ENCODE peak calls at places on chromosomes 2 and 18, in six cellular contexts. One of them, this sample, is unnamed.

GRCh38 chr2:234979204-234980167 is 27.7 kb downstream of the SH3BP4 start:
- DNase-seq in astrocyte: no peak
- DNase-seq in cardiac muscle cell: peak
- DNase-seq in endothelial cell of umbilical vein: peak
- DNase-seq in fibroblast of mammary gland: no peak
- DNase-seq in OCI-LY7: no peak
- DNase-seq in this sample: no peak

GRCh38 chr2:237322564-237322963 is 91.4 kb downstream of the COL6A3 start:
- DNase-seq in fibroblast of mammary gland: no peak
- DNase-seq in OCI-LY7: peak
- DNase-seq in cardiac muscle cell: no peak
- DNase-seq in endothelial cell of umbilical vein: no peak
- DNase-seq in astrocyte: no peak
- DNase-seq in this sample: no peak

GRCh38 chr18:26056291-26056690 is 34.1 kb downstream of the SS18 start:
- DNase-seq in OCI-LY7: no peak
- DNase-seq in cardiac muscle cell: peak
- DNase-seq in astrocyte: peak
- DNase-seq in fibroblast of mammary gland: peak
- DNase-seq in endothelial cell of umbilical vein: no peak
- DNase-seq in this sample: no peak

GRCh38 chr18:70382032-70382431 is 93.2 kb downstream of the SOCS6 start:
- DNase-seq in OCI-LY7: no peak
- DNase-seq in cardiac muscle cell: no peak
- DNase-seq in astrocyte: no peak
- DNase-seq in fibroblast of mammary gland: no peak
- DNase-seq in endothelial cell of umbilical vein: no peak
- DNase-seq in this sample: no peak

GRCh38 chr2:45612265-45612664 is 1.2 kb upstream of the SRBD1 start:
- DNase-seq in astrocyte: no peak
- DNase-seq in fibroblast of mammary gland: no peak
- DNase-seq in OCI-LY7: no peak
- DNase-seq in cardiac muscle cell: no peak
- DNase-seq in endothelial cell of umbilical vein: peak
- DNase-seq in this sample: no peak

GRCh38 chr2:30266051-30266621 is 34.8 kb downstream of the LBH start:
- DNase-seq in fibroblast of mammary gland: no peak
- DNase-seq in cardiac muscle cell: peak
- DNase-seq in endothelial cell of umbilical vein: no peak
- DNase-seq in OCI-LY7: peak
- DNase-seq in astrocyte: no peak
- DNase-seq in this sample: no peak

GRCh38 chr18:76565238-76566173 is 70.5 kb upstream of the ZNF516 start:
- DNase-seq in cardiac muscle cell: peak
- DNase-seq in astrocyte: peak
- DNase-seq in OCI-LY7: no peak
- DNase-seq in endothelial cell of umbilical vein: peak
- DNase-seq in fibroblast of mammary gland: peak
- DNase-seq in this sample: peak

GRCh38 chr18:32769242-32770180 is 3.3 kb downstream of the KLHL14 start:
- DNase-seq in astrocyte: no peak
- DNase-seq in OCI-LY7: peak
- DNase-seq in fibroblast of mammary gland: no peak
- DNase-seq in endothelial cell of umbilical vein: no peak
- DNase-seq in cardiac muscle cell: no peak
- DNase-seq in this sample: no peak

GRCh38 chr2:239499989-239500914 is 99.4 kb upstream of the HDAC4 start:
- DNase-seq in astrocyte: peak
- DNase-seq in OCI-LY7: no peak
- DNase-seq in cardiac muscle cell: peak
- DNase-seq in endothelial cell of umbilical vein: no peak
- DNase-seq in fibroblast of mammary gland: peak
- DNase-seq in this sample: no peak

GRCh38 chr2:185145316-185146121 is 547.2 kb downstream of the ZNF804A start:
- DNase-seq in astrocyte: no peak
- DNase-seq in cardiac muscle cell: no peak
- DNase-seq in OCI-LY7: no peak
- DNase-seq in endothelial cell of umbilical vein: no peak
- DNase-seq in fibroblast of mammary gland: no peak
- DNase-seq in this sample: no peak

GRCh38 chr2:32379352-32379751 is 22.5 kb downstream of the BIRC6 start:
- DNase-seq in cardiac muscle cell: no peak
- DNase-seq in fibroblast of mammary gland: no peak
- DNase-seq in OCI-LY7: no peak
- DNase-seq in astrocyte: no peak
- DNase-seq in endothelial cell of umbilical vein: peak
- DNase-seq in this sample: no peak

GRCh38 chr18:79950440-79951341 is 762 bp downstream of the SLC66A2 start:
- DNase-seq in fibroblast of mammary gland: peak
- DNase-seq in cardiac muscle cell: peak
- DNase-seq in OCI-LY7: peak
- DNase-seq in endothelial cell of umbilical vein: peak
- DNase-seq in astrocyte: no peak
- DNase-seq in this sample: no peak

GRCh38 chr2:200964498-200964897 is 1.0 kb upstream of the ORC2 start:
- DNase-seq in OCI-LY7: no peak
- DNase-seq in astrocyte: no peak
- DNase-seq in fibroblast of mammary gland: no peak
- DNase-seq in endothelial cell of umbilical vein: no peak
- DNase-seq in cardiac muscle cell: no peak
- DNase-seq in this sample: no peak

GRCh38 chr2:1295740-1296139 is 117.5 kb upstream of the TPO start:
- DNase-seq in astrocyte: no peak
- DNase-seq in OCI-LY7: no peak
- DNase-seq in fibroblast of mammary gland: no peak
- DNase-seq in endothelial cell of umbilical vein: no peak
- DNase-seq in cardiac muscle cell: no peak
- DNase-seq in this sample: no peak

GRCh38 chr2:951224-952006 is 766 bp downstream of the SNTG2 start:
- DNase-seq in astrocyte: no peak
- DNase-seq in cardiac muscle cell: no peak
- DNase-seq in endothelial cell of umbilical vein: no peak
- DNase-seq in OCI-LY7: no peak
- DNase-seq in fibroblast of mammary gland: no peak
- DNase-seq in this sample: no peak

GRCh38 chr2:69616755-69617154 is 26.8 kb downstream of the AAK1 start:
- DNase-seq in endothelial cell of umbilical vein: peak
- DNase-seq in fibroblast of mammary gland: no peak
- DNase-seq in cardiac muscle cell: no peak
- DNase-seq in OCI-LY7: no peak
- DNase-seq in astrocyte: peak
- DNase-seq in this sample: no peak

GRCh38 chr18:61972389-61973264 is 79.8 kb upstream of the RNF152 start:
- DNase-seq in astrocyte: no peak
- DNase-seq in fibroblast of mammary gland: no peak
- DNase-seq in OCI-LY7: peak
- DNase-seq in cardiac muscle cell: no peak
- DNase-seq in endothelial cell of umbilical vein: no peak
- DNase-seq in this sample: no peak

GRCh38 chr2:239589270-239589825 is 188.5 kb upstream of the HDAC4 start:
- DNase-seq in endothelial cell of umbilical vein: no peak
- DNase-seq in fibroblast of mammary gland: no peak
- DNase-seq in cardiac muscle cell: no peak
- DNase-seq in astrocyte: no peak
- DNase-seq in OCI-LY7: no peak
- DNase-seq in this sample: no peak

GRCh38 chr2:72925328-72925943 is 8.1 kb downstream of the EMX1 start:
- DNase-seq in astrocyte: no peak
- DNase-seq in OCI-LY7: no peak
- DNase-seq in fibroblast of mammary gland: no peak
- DNase-seq in cardiac muscle cell: no peak
- DNase-seq in endothelial cell of umbilical vein: no peak
- DNase-seq in this sample: no peak

GRCh38 chr2:72927066-72927465 is 9.7 kb downstream of the EMX1 start:
- DNase-seq in fibroblast of mammary gland: no peak
- DNase-seq in endothelial cell of umbilical vein: no peak
- DNase-seq in astrocyte: no peak
- DNase-seq in OCI-LY7: no peak
- DNase-seq in cardiac muscle cell: no peak
- DNase-seq in this sample: no peak

GRCh38 chr2:72929010-72929409 is 11.7 kb downstream of the EMX1 start:
- DNase-seq in OCI-LY7: no peak
- DNase-seq in cardiac muscle cell: no peak
- DNase-seq in fibroblast of mammary gland: no peak
- DNase-seq in astrocyte: no peak
- DNase-seq in endothelial cell of umbilical vein: no peak
- DNase-seq in this sample: no peak

GRCh38 chr2:72926368-72926767 is 9.0 kb downstream of the EMX1 start:
- DNase-seq in endothelial cell of umbilical vein: no peak
- DNase-seq in OCI-LY7: no peak
- DNase-seq in cardiac muscle cell: no peak
- DNase-seq in fibroblast of mammary gland: no peak
- DNase-seq in astrocyte: no peak
- DNase-seq in this sample: no peak

GRCh38 chr2:72927619-72928537 is 10.6 kb downstream of the EMX1 start:
- DNase-seq in cardiac muscle cell: no peak
- DNase-seq in endothelial cell of umbilical vein: no peak
- DNase-seq in astrocyte: no peak
- DNase-seq in OCI-LY7: no peak
- DNase-seq in fibroblast of mammary gland: no peak
- DNase-seq in this sample: no peak
- TF ChIP-seq CTCF in cardiac muscle cell: no peak
- TF ChIP-seq CTCF in endothelial cell of umbilical vein: no peak
- TF ChIP-seq CTCF in astrocyte: no peak
- TF ChIP-seq CTCF in OCI-LY7: no peak
- TF ChIP-seq CTCF in fibroblast of mammary gland: no peak
- TF ChIP-seq CTCF in this sample: no peak

DNA sequence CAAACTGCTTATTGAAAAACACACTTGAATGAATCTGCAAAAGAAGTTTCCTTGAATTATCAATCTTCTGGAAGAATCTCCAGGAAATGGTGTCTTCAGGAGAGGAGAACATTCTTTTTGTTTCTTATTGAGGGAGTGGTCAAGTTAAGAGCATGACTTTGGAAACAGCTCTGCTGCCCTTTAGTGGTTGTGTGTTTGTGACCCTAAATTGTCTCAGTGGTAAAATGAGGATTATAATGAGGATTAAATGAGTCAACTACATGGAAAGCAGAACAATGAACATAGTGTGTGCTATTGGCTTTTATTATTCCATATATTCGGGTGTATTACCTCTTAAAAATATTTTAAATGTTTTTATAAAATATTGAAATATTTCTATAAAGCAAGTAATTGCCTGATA is 44.8 kb upstream of the TANC1 start:
- DNase-seq in cardiac muscle cell: no peak
- DNase-seq in astrocyte: no peak
- DNase-seq in endothelial cell of umbilical vein: no peak
- DNase-seq in fibroblast of mammary gland: no peak
- DNase-seq in OCI-LY7: no peak
- DNase-seq in this sample: no peak
- TF ChIP-seq CTCF in cardiac muscle cell: no peak
- TF ChIP-seq CTCF in astrocyte: no peak
- TF ChIP-seq CTCF in endothelial cell of umbilical vein: no peak
- TF ChIP-seq CTCF in fibroblast of mammary gland: no peak
- TF ChIP-seq CTCF in OCI-LY7: no peak
- TF ChIP-seq CTCF in this sample: no peak

GRCh38 chr18:12056034-12056883 is 37.4 kb upstream of the ANKRD62 start:
- DNase-seq in astrocyte: no peak
- DNase-seq in fibroblast of mammary gland: no peak
- DNase-seq in cardiac muscle cell: no peak
- DNase-seq in OCI-LY7: no peak
- DNase-seq in endothelial cell of umbilical vein: no peak
- DNase-seq in this sample: no peak

GRCh38 chr18:12059334-12060181 is 34.1 kb upstream of the ANKRD62 start:
- DNase-seq in OCI-LY7: peak
- DNase-seq in astrocyte: no peak
- DNase-seq in cardiac muscle cell: no peak
- DNase-seq in endothelial cell of umbilical vein: no peak
- DNase-seq in fibroblast of mammary gland: no peak
- DNase-seq in this sample: no peak

GRCh38 chr18:12056884-12057402 is 36.7 kb upstream of the ANKRD62 start:
- DNase-seq in fibroblast of mammary gland: no peak
- DNase-seq in astrocyte: no peak
- DNase-seq in OCI-LY7: no peak
- DNase-seq in cardiac muscle cell: no peak
- DNase-seq in endothelial cell of umbilical vein: no peak
- DNase-seq in this sample: no peak

GRCh38 chr18:12060182-12060870 is 33.3 kb upstream of the ANKRD62 start:
- DNase-seq in fibroblast of mammary gland: no peak
- DNase-seq in astrocyte: no peak
- DNase-seq in endothelial cell of umbilical vein: no peak
- DNase-seq in OCI-LY7: peak
- DNase-seq in cardiac muscle cell: no peak
- DNase-seq in this sample: no peak

DNA sequence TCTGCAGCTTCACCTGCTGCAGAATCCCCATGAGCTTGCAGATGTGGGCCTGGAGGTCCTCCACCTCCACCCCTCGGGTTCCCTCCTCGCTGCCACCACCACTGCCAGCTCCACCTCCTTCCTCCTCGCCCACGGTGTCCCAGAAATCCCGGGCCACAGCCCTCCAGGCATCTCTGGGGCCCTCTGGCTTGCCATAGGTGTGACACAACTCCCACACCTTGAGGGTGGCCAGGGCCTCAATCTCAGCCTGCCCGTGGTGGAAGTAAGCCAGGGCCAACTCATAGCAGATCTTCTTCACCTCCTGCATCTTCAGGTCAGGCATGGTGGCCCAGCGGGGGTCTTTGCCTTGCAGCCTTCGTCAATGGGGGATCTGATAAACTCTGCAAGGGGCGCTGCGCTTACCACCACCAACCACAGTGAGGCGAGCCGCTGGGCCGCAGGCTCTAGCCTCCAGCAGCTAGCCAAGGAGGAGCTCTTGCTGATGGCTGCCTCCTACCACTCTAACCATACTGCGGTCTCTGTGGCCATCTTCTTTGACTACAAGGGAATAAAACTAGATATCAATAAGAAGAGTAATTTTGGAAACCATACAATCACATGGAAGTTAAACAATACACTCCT is 36.1 kb upstream of the ANKRD62 start:
- DNase-seq in endothelial cell of umbilical vein: no peak
- DNase-seq in OCI-LY7: no peak
- DNase-seq in fibroblast of mammary gland: no peak
- DNase-seq in cardiac muscle cell: no peak
- DNase-seq in astrocyte: no peak
- DNase-seq in this sample: no peak
- TF ChIP-seq CTCF in endothelial cell of umbilical vein: no peak
- TF ChIP-seq CTCF in OCI-LY7: peak
- TF ChIP-seq CTCF in fibroblast of mammary gland: no peak
- TF ChIP-seq CTCF in cardiac muscle cell: no peak
- TF ChIP-seq CTCF in astrocyte: no peak
- TF ChIP-seq CTCF in this sample: no peak

GRCh38 chr2:115650827-115651226 is 1208.4 kb downstream of the DPP10 start:
- DNase-seq in cardiac muscle cell: no peak
- DNase-seq in endothelial cell of umbilical vein: no peak
- DNase-seq in OCI-LY7: no peak
- DNase-seq in astrocyte: no peak
- DNase-seq in fibroblast of mammary gland: no peak
- DNase-seq in this sample: no peak
- TF ChIP-seq CTCF in cardiac muscle cell: no peak
- TF ChIP-seq CTCF in endothelial cell of umbilical vein: no peak
- TF ChIP-seq CTCF in OCI-LY7: no peak
- TF ChIP-seq CTCF in astrocyte: no peak
- TF ChIP-seq CTCF in fibroblast of mammary gland: no peak
- TF ChIP-seq CTCF in this sample: no peak

GRCh38 chr2:186903183-186903582 is 54.2 kb upstream of the ZSWIM2 start:
- DNase-seq in endothelial cell of umbilical vein: peak
- DNase-seq in cardiac muscle cell: peak
- DNase-seq in OCI-LY7: no peak
- DNase-seq in fibroblast of mammary gland: peak
- DNase-seq in astrocyte: peak
- DNase-seq in this sample: no peak
- TF ChIP-seq CTCF in endothelial cell of umbilical vein: no peak
- TF ChIP-seq CTCF in cardiac muscle cell: peak
- TF ChIP-seq CTCF in OCI-LY7: peak
- TF ChIP-seq CTCF in fibroblast of mammary gland: peak
- TF ChIP-seq CTCF in astrocyte: peak
- TF ChIP-seq CTCF in this sample: peak